ENCODE peak calls at places on chromosomes 5 and 9, in ten cellular contexts. One of them, this sample, is unnamed.

GRCh38 chr5:16345454-16345853 is 120.1 kb downstream of the ZNF622 start:
- DNase-seq in HS-27A: no peak
- DNase-seq in psoas muscle: no peak
- DNase-seq in T-helper 9 cell: no peak
- DNase-seq in hepatocyte: no peak
- DNase-seq in left kidney: peak; percentile 1
- DNase-seq in Kasumi-1: no peak
- DNase-seq in amniotic stem cell: no peak
- DNase-seq in DND-41: no peak
- DNase-seq in ELR: peak; percentile 40
- DNase-seq in this sample: no peak

GRCh38 chr5:132388244-132389050 is 18.9 kb downstream of the SLC22A5 start:
- DNase-seq in ELR: peak; percentile 59
- DNase-seq in left kidney: peak; percentile 66
- DNase-seq in amniotic stem cell: no peak
- DNase-seq in DND-41: no peak
- DNase-seq in psoas muscle: no peak
- DNase-seq in Kasumi-1: no peak
- DNase-seq in HS-27A: no peak
- DNase-seq in hepatocyte: peak; percentile 47
- DNase-seq in T-helper 9 cell: no peak
- DNase-seq in this sample: peak; percentile 62

GRCh38 chr5:122673343-122673742 is 101.5 kb upstream of the SNX2 start:
- DNase-seq in Kasumi-1: no peak
- DNase-seq in T-helper 9 cell: no peak
- DNase-seq in amniotic stem cell: no peak
- DNase-seq in DND-41: no peak
- DNase-seq in HS-27A: no peak
- DNase-seq in hepatocyte: no peak
- DNase-seq in psoas muscle: peak; percentile 61
- DNase-seq in left kidney: no peak
- DNase-seq in ELR: no peak
- DNase-seq in this sample: no peak

GRCh38 chr9:119078015-119078414 is 291.2 kb downstream of the BRINP1 start:
- DNase-seq in ELR: no peak
- DNase-seq in left kidney: no peak
- DNase-seq in Kasumi-1: no peak
- DNase-seq in DND-41: no peak
- DNase-seq in amniotic stem cell: no peak
- DNase-seq in T-helper 9 cell: no peak
- DNase-seq in hepatocyte: no peak
- DNase-seq in HS-27A: no peak
- DNase-seq in psoas muscle: no peak
- DNase-seq in this sample: no peak

GRCh38 chr5:164048527-164048926 is 543.1 kb downstream of the MAT2B start:
- DNase-seq in psoas muscle: no peak
- DNase-seq in amniotic stem cell: no peak
- DNase-seq in ELR: peak; percentile 16
- DNase-seq in T-helper 9 cell: no peak
- DNase-seq in DND-41: no peak
- DNase-seq in HS-27A: no peak
- DNase-seq in hepatocyte: no peak
- DNase-seq in Kasumi-1: peak; percentile 6
- DNase-seq in left kidney: peak; percentile 10
- DNase-seq in this sample: no peak

GRCh38 chr9:10331157-10331556 is 281.6 kb downstream of the PTPRD start:
- DNase-seq in DND-41: no peak
- DNase-seq in left kidney: no peak
- DNase-seq in amniotic stem cell: no peak
- DNase-seq in psoas muscle: no peak
- DNase-seq in Kasumi-1: no peak
- DNase-seq in T-helper 9 cell: no peak
- DNase-seq in ELR: no peak
- DNase-seq in HS-27A: no peak
- DNase-seq in hepatocyte: no peak
- DNase-seq in this sample: peak; percentile 55

GRCh38 chr9:109256381-109256780 is 64.5 kb downstream of the EPB41L4B start:
- DNase-seq in DND-41: no peak
- DNase-seq in ELR: peak; percentile 72
- DNase-seq in HS-27A: no peak
- DNase-seq in psoas muscle: no peak
- DNase-seq in T-helper 9 cell: no peak
- DNase-seq in amniotic stem cell: no peak
- DNase-seq in left kidney: no peak
- DNase-seq in hepatocyte: no peak
- DNase-seq in Kasumi-1: no peak
- DNase-seq in this sample: peak; percentile 51

GRCh38 chr9:133004091-133005072 is 25.9 kb downstream of the GFI1B start:
- DNase-seq in left kidney: no peak
- DNase-seq in psoas muscle: no peak
- DNase-seq in hepatocyte: no peak
- DNase-seq in DND-41: no peak
- DNase-seq in T-helper 9 cell: no peak
- DNase-seq in ELR: no peak
- DNase-seq in amniotic stem cell: no peak
- DNase-seq in HS-27A: no peak
- DNase-seq in Kasumi-1: no peak
- DNase-seq in this sample: no peak

GRCh38 chr9:108607607-108608006 is 248.2 kb downstream of the ACTL7B start:
- DNase-seq in HS-27A: no peak
- DNase-seq in hepatocyte: no peak
- DNase-seq in Kasumi-1: no peak
- DNase-seq in amniotic stem cell: no peak
- DNase-seq in T-helper 9 cell: no peak
- DNase-seq in psoas muscle: no peak
- DNase-seq in DND-41: no peak
- DNase-seq in left kidney: no peak
- DNase-seq in ELR: no peak
- DNase-seq in this sample: no peak

GRCh38 chr5:102666164-102666951 is 88.7 kb upstream of the PAM start:
- DNase-seq in ELR: no peak
- DNase-seq in hepatocyte: no peak
- DNase-seq in amniotic stem cell: no peak
- DNase-seq in HS-27A: no peak
- DNase-seq in left kidney: peak; percentile 70
- DNase-seq in T-helper 9 cell: no peak
- DNase-seq in DND-41: no peak
- DNase-seq in Kasumi-1: no peak
- DNase-seq in psoas muscle: no peak
- DNase-seq in this sample: no peak

GRCh38 chr5:15579193-15579990 is 79.4 kb downstream of the FBXL7 start:
- DNase-seq in Kasumi-1: no peak
- DNase-seq in amniotic stem cell: no peak
- DNase-seq in left kidney: no peak
- DNase-seq in HS-27A: no peak
- DNase-seq in DND-41: no peak
- DNase-seq in ELR: no peak
- DNase-seq in psoas muscle: no peak
- DNase-seq in hepatocyte: no peak
- DNase-seq in T-helper 9 cell: no peak
- DNase-seq in this sample: no peak

GRCh38 chr5:107384256-107384655 is 286.5 kb downstream of the EFNA5 start:
- DNase-seq in ELR: no peak
- DNase-seq in amniotic stem cell: no peak
- DNase-seq in HS-27A: no peak
- DNase-seq in hepatocyte: no peak
- DNase-seq in Kasumi-1: no peak
- DNase-seq in left kidney: no peak
- DNase-seq in T-helper 9 cell: no peak
- DNase-seq in psoas muscle: no peak
- DNase-seq in DND-41: no peak
- DNase-seq in this sample: no peak

GRCh38 chr5:158968160-158968559 is 131.6 kb downstream of the EBF1 start:
- DNase-seq in Kasumi-1: no peak
- DNase-seq in ELR: no peak
- DNase-seq in hepatocyte: no peak
- DNase-seq in T-helper 9 cell: no peak
- DNase-seq in amniotic stem cell: no peak
- DNase-seq in HS-27A: no peak
- DNase-seq in psoas muscle: no peak
- DNase-seq in DND-41: no peak
- DNase-seq in left kidney: peak; percentile 35
- DNase-seq in this sample: no peak

GRCh38 chr9:110330484-110331115 is 7.1 kb downstream of the TXNDC8 start:
- DNase-seq in Kasumi-1: no peak
- DNase-seq in left kidney: no peak
- DNase-seq in hepatocyte: no peak
- DNase-seq in psoas muscle: no peak
- DNase-seq in T-helper 9 cell: no peak
- DNase-seq in DND-41: no peak
- DNase-seq in ELR: no peak
- DNase-seq in HS-27A: no peak
- DNase-seq in amniotic stem cell: no peak
- DNase-seq in this sample: no peak

GRCh38 chr9:38158628-38159027 is 89.6 kb upstream of the SHB start:
- DNase-seq in left kidney: no peak
- DNase-seq in DND-41: no peak
- DNase-seq in ELR: no peak
- DNase-seq in Kasumi-1: no peak
- DNase-seq in T-helper 9 cell: no peak
- DNase-seq in hepatocyte: no peak
- DNase-seq in amniotic stem cell: no peak
- DNase-seq in psoas muscle: no peak
- DNase-seq in HS-27A: no peak
- DNase-seq in this sample: no peak

GRCh38 chr5:1228121-1228520 is 2.9 kb downstream of the SLC6A18 start:
- DNase-seq in psoas muscle: no peak
- DNase-seq in DND-41: no peak
- DNase-seq in Kasumi-1: no peak
- DNase-seq in left kidney: peak; percentile 74
- DNase-seq in ELR: no peak
- DNase-seq in hepatocyte: no peak
- DNase-seq in amniotic stem cell: no peak
- DNase-seq in T-helper 9 cell: no peak
- DNase-seq in HS-27A: no peak
- DNase-seq in this sample: no peak

GRCh38 chr5:153276151-153276550 is 214.3 kb upstream of the GRIA1 start:
- DNase-seq in ELR: peak; percentile 48
- DNase-seq in left kidney: peak; percentile 81
- DNase-seq in amniotic stem cell: no peak
- DNase-seq in hepatocyte: peak; percentile 75
- DNase-seq in HS-27A: no peak
- DNase-seq in Kasumi-1: peak; percentile 26
- DNase-seq in DND-41: peak; percentile 55
- DNase-seq in T-helper 9 cell: no peak
- DNase-seq in psoas muscle: no peak
- DNase-seq in this sample: peak; percentile 70

GRCh38 chr5:96022971-96023370 is 61.3 kb upstream of the ELL2 start:
- DNase-seq in Kasumi-1: no peak
- DNase-seq in DND-41: no peak
- DNase-seq in ELR: peak; percentile 51
- DNase-seq in HS-27A: no peak
- DNase-seq in hepatocyte: no peak
- DNase-seq in left kidney: no peak
- DNase-seq in T-helper 9 cell: no peak
- DNase-seq in amniotic stem cell: no peak
- DNase-seq in psoas muscle: no peak
- DNase-seq in this sample: no peak

GRCh38 chr5:76380346-76381074 is 22.6 kb upstream of the IQGAP2 start:
- DNase-seq in amniotic stem cell: no peak
- DNase-seq in hepatocyte: no peak
- DNase-seq in ELR: no peak
- DNase-seq in HS-27A: no peak
- DNase-seq in left kidney: no peak
- DNase-seq in T-helper 9 cell: no peak
- DNase-seq in DND-41: no peak
- DNase-seq in psoas muscle: no peak
- DNase-seq in Kasumi-1: no peak
- DNase-seq in this sample: no peak

GRCh38 chr5:80516826-80517225 is 28.9 kb downstream of the FAM151B start:
- DNase-seq in psoas muscle: no peak
- DNase-seq in ELR: peak; percentile 93
- DNase-seq in hepatocyte: peak; percentile 7
- DNase-seq in T-helper 9 cell: no peak
- DNase-seq in left kidney: no peak
- DNase-seq in HS-27A: peak; percentile 2
- DNase-seq in Kasumi-1: no peak
- DNase-seq in DND-41: no peak
- DNase-seq in amniotic stem cell: peak; percentile 63
- DNase-seq in this sample: peak; percentile 53

GRCh38 chr9:79765466-79765865 is 193.7 kb downstream of the TLE4 start:
- DNase-seq in psoas muscle: no peak
- DNase-seq in left kidney: no peak
- DNase-seq in hepatocyte: no peak
- DNase-seq in amniotic stem cell: no peak
- DNase-seq in HS-27A: no peak
- DNase-seq in ELR: no peak
- DNase-seq in T-helper 9 cell: no peak
- DNase-seq in Kasumi-1: no peak
- DNase-seq in DND-41: no peak
- DNase-seq in this sample: peak; percentile 87

GRCh38 chr5:126865299-126865698 is 88.4 kb downstream of the LMNB1 start:
- DNase-seq in amniotic stem cell: peak; percentile 17
- DNase-seq in psoas muscle: no peak
- DNase-seq in Kasumi-1: no peak
- DNase-seq in DND-41: no peak
- DNase-seq in HS-27A: no peak
- DNase-seq in left kidney: no peak
- DNase-seq in T-helper 9 cell: no peak
- DNase-seq in hepatocyte: no peak
- DNase-seq in ELR: peak; percentile 82
- DNase-seq in this sample: no peak

GRCh38 chr5:122120957-122121356 is 8.4 kb upstream of the ZNF474 start:
- DNase-seq in Kasumi-1: no peak
- DNase-seq in psoas muscle: no peak
- DNase-seq in hepatocyte: no peak
- DNase-seq in ELR: peak; percentile 75
- DNase-seq in HS-27A: no peak
- DNase-seq in left kidney: no peak
- DNase-seq in DND-41: no peak
- DNase-seq in T-helper 9 cell: no peak
- DNase-seq in amniotic stem cell: no peak
- DNase-seq in this sample: no peak

GRCh38 chr9:105055922-105056321 is 128.0 kb upstream of the ABCA1 start:
- DNase-seq in ELR: no peak
- DNase-seq in left kidney: peak; percentile 80
- DNase-seq in HS-27A: no peak
- DNase-seq in DND-41: no peak
- DNase-seq in amniotic stem cell: no peak
- DNase-seq in hepatocyte: no peak
- DNase-seq in Kasumi-1: no peak
- DNase-seq in psoas muscle: no peak
- DNase-seq in T-helper 9 cell: no peak
- DNase-seq in this sample: no peak